ENCODE peak calls at places on chromosomes 12 and 14, in seven cellular contexts. One of them, this sample, is unnamed.

GRCh38 chr12:47576256-47576655 is 129.6 kb downstream of the RPAP3 start:
- DNase-seq in Calu3: no peak
- DNase-seq in fibroblast of the aortic adventitia: no peak
- DNase-seq in tibial artery: no peak
- DNase-seq in GM13977: no peak
- DNase-seq in B cell: no peak
- DNase-seq in lower leg skin: no peak
- DNase-seq in this sample: no peak

GRCh38 chr12:116547955-116548471 is 11.2 kb upstream of the MAP1LC3B2 start:
- DNase-seq in Calu3: no peak
- DNase-seq in fibroblast of the aortic adventitia: no peak
- DNase-seq in tibial artery: no peak
- DNase-seq in GM13977: peak
- DNase-seq in B cell: peak
- DNase-seq in lower leg skin: no peak
- DNase-seq in this sample: no peak

GRCh38 chr12:46825526-46826414 is at the start of gene SLC38A4:
- DNase-seq in Calu3: peak
- DNase-seq in fibroblast of the aortic adventitia: peak
- DNase-seq in tibial artery: no peak
- DNase-seq in GM13977: no peak
- DNase-seq in B cell: no peak
- DNase-seq in lower leg skin: no peak
- DNase-seq in this sample: no peak

GRCh38 chr12:2074792-2075191 is 22.0 kb downstream of the CACNA1C start:
- DNase-seq in Calu3: no peak
- DNase-seq in fibroblast of the aortic adventitia: no peak
- DNase-seq in tibial artery: no peak
- DNase-seq in GM13977: no peak
- DNase-seq in B cell: no peak
- DNase-seq in lower leg skin: peak
- DNase-seq in this sample: no peak

GRCh38 chr14:104424406-104425072 is 155.0 kb upstream of the C14orf180 start:
- DNase-seq in Calu3: no peak
- DNase-seq in fibroblast of the aortic adventitia: no peak
- DNase-seq in tibial artery: no peak
- DNase-seq in GM13977: peak
- DNase-seq in B cell: no peak
- DNase-seq in lower leg skin: peak
- DNase-seq in this sample: peak

GRCh38 chr14:61564623-61565091 is 130.7 kb upstream of the HIF1A start:
- DNase-seq in Calu3: peak
- DNase-seq in fibroblast of the aortic adventitia: peak
- DNase-seq in tibial artery: no peak
- DNase-seq in GM13977: no peak
- DNase-seq in B cell: no peak
- DNase-seq in lower leg skin: no peak
- DNase-seq in this sample: no peak

GRCh38 chr12:56644654-56645053 is 1.1 kb downstream of the ATP5F1B start:
- DNase-seq in Calu3: no peak
- DNase-seq in fibroblast of the aortic adventitia: peak
- DNase-seq in tibial artery: no peak
- DNase-seq in GM13977: no peak
- DNase-seq in B cell: no peak
- DNase-seq in lower leg skin: no peak
- DNase-seq in this sample: no peak

GRCh38 chr12:52566847-52567291 is 6.8 kb downstream of the KRT74 start:
- DNase-seq in Calu3: no peak
- DNase-seq in fibroblast of the aortic adventitia: no peak
- DNase-seq in tibial artery: no peak
- DNase-seq in GM13977: no peak
- DNase-seq in B cell: no peak
- DNase-seq in lower leg skin: no peak
- DNase-seq in this sample: no peak

GRCh38 chr12:102638777-102639176 is 158.4 kb upstream of the IGF1 start:
- DNase-seq in Calu3: no peak
- DNase-seq in fibroblast of the aortic adventitia: no peak
- DNase-seq in tibial artery: no peak
- DNase-seq in GM13977: no peak
- DNase-seq in B cell: no peak
- DNase-seq in lower leg skin: no peak
- DNase-seq in this sample: no peak

GRCh38 chr14:88660056-88660455 is 97.2 kb downstream of the ZC3H14 start:
- DNase-seq in Calu3: peak
- DNase-seq in fibroblast of the aortic adventitia: peak
- DNase-seq in tibial artery: no peak
- DNase-seq in GM13977: no peak
- DNase-seq in B cell: no peak
- DNase-seq in lower leg skin: no peak
- DNase-seq in this sample: no peak

GRCh38 chr14:99654235-99655000 is 9.5 kb downstream of the HHIPL1 start:
- DNase-seq in Calu3: peak
- DNase-seq in fibroblast of the aortic adventitia: peak
- DNase-seq in tibial artery: peak
- DNase-seq in GM13977: no peak
- DNase-seq in B cell: no peak
- DNase-seq in lower leg skin: no peak
- DNase-seq in this sample: no peak

GRCh38 chr12:34290191-34290995 is 268.1 kb downstream of the ALG10 start:
- DNase-seq in Calu3: no peak
- DNase-seq in fibroblast of the aortic adventitia: no peak
- DNase-seq in tibial artery: no peak
- DNase-seq in GM13977: no peak
- DNase-seq in B cell: no peak
- DNase-seq in lower leg skin: peak
- DNase-seq in this sample: peak

GRCh38 chr12:39931231-39931630 is 174.7 kb downstream of the SLC2A13 start:
- DNase-seq in Calu3: no peak
- DNase-seq in fibroblast of the aortic adventitia: no peak
- DNase-seq in tibial artery: no peak
- DNase-seq in GM13977: no peak
- DNase-seq in B cell: no peak
- DNase-seq in lower leg skin: no peak
- DNase-seq in this sample: no peak

GRCh38 chr12:75585309-75585708 is 73.9 kb upstream of the KRR1 start:
- DNase-seq in Calu3: no peak
- DNase-seq in fibroblast of the aortic adventitia: peak
- DNase-seq in tibial artery: no peak
- DNase-seq in GM13977: no peak
- DNase-seq in B cell: no peak
- DNase-seq in lower leg skin: no peak
- DNase-seq in this sample: no peak

GRCh38 chr12:99111600-99111999 is 466.5 kb downstream of the APAF1 start:
- DNase-seq in Calu3: no peak
- DNase-seq in fibroblast of the aortic adventitia: no peak
- DNase-seq in tibial artery: no peak
- DNase-seq in GM13977: no peak
- DNase-seq in B cell: no peak
- DNase-seq in lower leg skin: no peak
- DNase-seq in this sample: no peak

GRCh38 chr12:4243098-4243795 is 30.3 kb upstream of the CCND2 start:
- DNase-seq in Calu3: no peak
- DNase-seq in fibroblast of the aortic adventitia: no peak
- DNase-seq in tibial artery: no peak
- DNase-seq in GM13977: no peak
- DNase-seq in B cell: no peak
- DNase-seq in lower leg skin: no peak
- DNase-seq in this sample: no peak

GRCh38 chr12:54363047-54363446 is 1.2 kb downstream of the GPR84 start:
- DNase-seq in Calu3: no peak
- DNase-seq in fibroblast of the aortic adventitia: no peak
- DNase-seq in tibial artery: no peak
- DNase-seq in GM13977: no peak
- DNase-seq in B cell: no peak
- DNase-seq in lower leg skin: no peak
- DNase-seq in this sample: no peak